ENCODE peak calls at places on chromosomes 7 and 10, in five cellular contexts. Q is upper lobe of right lung; K is H1; S is CD8-positive, alpha-beta memory T cell; I is brain microvascular endothelial cell. G is an unnamed sample.

GRCh38 chr7:7228472-7228871 is 46.1 kb downstream of the C1GALT1 start:
- DNase-seq in Q (no peak), K (no peak), S (no peak), I (no peak), G (no peak)

GRCh38 chr7:44391746-44392617 is 66.6 kb upstream of the CAMK2B start:
- DNase-seq in Q (no peak), K (peak; percentile 39), S (no peak), I (no peak), G (no peak)

GRCh38 chr10:21364196-21365114 is 161.0 kb downstream of the SKIDA1 start:
- DNase-seq in Q (no peak), K (peak; percentile 50), S (no peak), I (peak; percentile 88), G (no peak)

GRCh38 chr7:150329331-150330106 is 6.2 kb upstream of the ACTR3C start:
- DNase-seq in Q (no peak), K (no peak), S (no peak), I (no peak), G (no peak)

GRCh38 chr10:126904807-126905686 is at the start of gene DOCK1:
- DNase-seq in Q (peak; percentile 88), K (peak; percentile 78), S (no peak), I (peak; percentile 53), G (no peak)

GRCh38 chr7:27466703-27467102 is 196.0 kb downstream of the HIBADH start:
- DNase-seq in Q (no peak), K (no peak), S (no peak), I (no peak), G (no peak)

GRCh38 chr10:78717200-78717599 is 351.6 kb upstream of the ZMIZ1 start:
- DNase-seq in Q (no peak), K (no peak), S (no peak), I (no peak), G (no peak)

GRCh38 chr10:122390679-122391078 is 16.2 kb downstream of the PLEKHA1 start:
- DNase-seq in Q (no peak), K (no peak), S (no peak), I (no peak), G (no peak)

GRCh38 chr10:43211030-43211429 is 55.8 kb downstream of the RASGEF1A start:
- DNase-seq in Q (peak; percentile 52), K (no peak), S (no peak), I (peak; percentile 20), G (no peak)

GRCh38 chr7:106610996-106611886 is 49.7 kb downstream of the CCDC71L start:
- DNase-seq in Q (no peak), K (no peak), S (no peak), I (no peak), G (no peak)

GRCh38 chr7:101518348-101518747 is 110.7 kb downstream of the MYL10 start:
- DNase-seq in Q (no peak), K (no peak), S (no peak), I (no peak), G (no peak)

GRCh38 chr10:71214641-71215160 is 2.3 kb downstream of the UNC5B start:
- DNase-seq in Q (peak; percentile 34), K (no peak), S (no peak), I (no peak), G (no peak)

GRCh38 chr10:97333601-97334369 is 744 bp downstream of the FRAT2 start:
- DNase-seq in Q (peak; percentile 87), K (no peak), S (no peak), I (peak; percentile 38), G (no peak)

GRCh38 chr7:17168399-17168798 is 130.1 kb upstream of the AHR start:
- DNase-seq in Q (no peak), K (no peak), S (no peak), I (no peak), G (no peak)

GRCh38 chr7:119935418-119936025 is 337.5 kb upstream of the KCND2 start:
- DNase-seq in Q (no peak), K (no peak), S (no peak), I (no peak), G (no peak)

GRCh38 chr7:39304178-39304577 is 262.0 kb upstream of the YAE1 start:
- DNase-seq in Q (no peak), K (no peak), S (no peak), I (no peak), G (no peak)

GRCh38 chr7:75866497-75867389 is 12.1 kb upstream of the RHBDD2 start:
- DNase-seq in Q (peak; percentile 75), K (peak; percentile 71), S (peak; percentile 8), I (peak; percentile 60), G (no peak)

GRCh38 chr10:6958254-6958653 is 378.2 kb upstream of the PRKCQ start:
- DNase-seq in Q (no peak), K (no peak), S (no peak), I (no peak), G (no peak)

GRCh38 chr10:78859769-78860168 is 209.0 kb upstream of the ZMIZ1 start:
- DNase-seq in Q (no peak), K (peak; percentile 10), S (no peak), I (no peak), G (no peak)

GRCh38 chr10:4719040-4719439 is 107.0 kb upstream of the AKR1E2 start:
- DNase-seq in Q (no peak), K (no peak), S (no peak), I (no peak), G (no peak)

GRCh38 chr7:100888988-100889760 is at the start of gene UFSP1:
- DNase-seq in Q (no peak), K (peak; percentile 82), S (no peak), I (no peak), G (no peak)

GRCh38 chr10:76282122-76283030 is 851.0 kb downstream of the LRMDA start:
- DNase-seq in Q (no peak), K (no peak), S (no peak), I (no peak), G (no peak)

GRCh38 chr7:36875794-36876193 is 151.5 kb upstream of the AOAH start:
- DNase-seq in Q (no peak), K (peak; percentile 50), S (no peak), I (no peak), G (no peak)

GRCh38 chr10:5973069-5973468 is 4.3 kb downstream of the IL15RA start:
- DNase-seq in Q (no peak), K (no peak), S (no peak), I (no peak), G (no peak)

GRCh38 chr10:62577666-62578291 is 203.6 kb downstream of the ZNF365 start:
- DNase-seq in Q (no peak), K (no peak), S (no peak), I (peak; percentile 80), G (no peak)

GRCh38 chr10:132806126-132807061 is 20.4 kb upstream of the NKX6-2 start:
- DNase-seq in Q (no peak), K (no peak), S (no peak), I (no peak), G (no peak)

GRCh38 chr7:157501576-157501975 is 164.8 kb downstream of the DNAJB6 start:
- DNase-seq in Q (peak; percentile 34), K (no peak), S (no peak), I (no peak), G (no peak)

GRCh38 chr10:17115683-17116082 is 13.9 kb downstream of the CUBN start:
- DNase-seq in Q (no peak), K (no peak), S (no peak), I (peak; percentile 44), G (no peak)

GRCh38 chr10:43260911-43261577 is 5.8 kb downstream of the RASGEF1A start:
- DNase-seq in Q (no peak), K (no peak), S (no peak), I (no peak), G (no peak)

GRCh38 chr10:127125331-127125730 is 71.1 kb downstream of the INSYN2A start:
- DNase-seq in Q (no peak), K (no peak), S (no peak), I (no peak), G (no peak)

GRCh38 chr7:95916573-95917371 is 144.4 kb downstream of the DYNC1I1 start:
- DNase-seq in Q (peak; percentile 81), K (peak; percentile 93), S (peak; percentile 63), I (peak; percentile 69), G (no peak)

GRCh38 chr7:50718311-50718710 is 64.4 kb downstream of the GRB10 start:
- DNase-seq in Q (no peak), K (no peak), S (no peak), I (no peak), G (no peak)
- H3K27ac ChIP-seq in Q (no peak overlapping the region), K (no peak overlapping the region), S (no peak overlapping the region), I (no peak overlapping the region), G (no peak overlapping the region)

DNA sequence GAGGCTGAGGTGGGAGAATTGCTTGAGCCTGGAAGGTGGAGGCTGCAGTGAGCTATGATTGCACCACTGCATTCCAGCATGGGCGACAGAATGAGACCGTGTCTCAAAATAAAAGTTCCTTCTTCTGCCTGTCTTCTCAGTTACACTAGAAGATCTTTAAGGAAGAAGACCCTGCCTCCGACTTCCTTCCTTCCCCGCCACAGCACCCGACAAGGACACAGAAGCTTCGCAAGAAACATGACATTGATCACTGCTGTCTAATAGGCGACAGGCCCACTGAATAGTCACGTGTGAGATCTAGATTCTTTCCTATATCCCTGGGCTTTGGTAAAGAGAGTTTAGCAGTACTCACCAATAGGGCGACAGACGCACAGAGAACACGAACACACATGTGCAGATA is 118.2 kb downstream of the PRPF18 start:
- DNase-seq in Q (no peak), K (no peak), S (no peak), I (no peak), G (no peak)
- H3K27ac ChIP-seq in Q (peak overlapping the region; percentile 6), K (no peak overlapping the region), S (no peak overlapping the region), I (no peak overlapping the region), G (no peak overlapping the region)

GRCh38 chr7:992742-993607 is 10.0 kb downstream of the CYP2W1 start:
- DNase-seq in Q (peak; percentile 99), K (peak; percentile 96), S (peak; percentile 95), I (peak; percentile 89), G (peak; percentile 71)

GRCh38 chr7:995571-995970 is 12.6 kb downstream of the CYP2W1 start:
- DNase-seq in Q (no peak), K (no peak), S (no peak), I (no peak), G (no peak)

GRCh38 chr7:996089-996872 is 13.3 kb downstream of the CYP2W1 start:
- DNase-seq in Q (no peak), K (no peak), S (no peak), I (no peak), G (no peak)

GRCh38 chr7:992445-992741 is 9.4 kb downstream of the CYP2W1 start:
- DNase-seq in Q (no peak), K (no peak), S (no peak), I (no peak), G (no peak)

DNA sequence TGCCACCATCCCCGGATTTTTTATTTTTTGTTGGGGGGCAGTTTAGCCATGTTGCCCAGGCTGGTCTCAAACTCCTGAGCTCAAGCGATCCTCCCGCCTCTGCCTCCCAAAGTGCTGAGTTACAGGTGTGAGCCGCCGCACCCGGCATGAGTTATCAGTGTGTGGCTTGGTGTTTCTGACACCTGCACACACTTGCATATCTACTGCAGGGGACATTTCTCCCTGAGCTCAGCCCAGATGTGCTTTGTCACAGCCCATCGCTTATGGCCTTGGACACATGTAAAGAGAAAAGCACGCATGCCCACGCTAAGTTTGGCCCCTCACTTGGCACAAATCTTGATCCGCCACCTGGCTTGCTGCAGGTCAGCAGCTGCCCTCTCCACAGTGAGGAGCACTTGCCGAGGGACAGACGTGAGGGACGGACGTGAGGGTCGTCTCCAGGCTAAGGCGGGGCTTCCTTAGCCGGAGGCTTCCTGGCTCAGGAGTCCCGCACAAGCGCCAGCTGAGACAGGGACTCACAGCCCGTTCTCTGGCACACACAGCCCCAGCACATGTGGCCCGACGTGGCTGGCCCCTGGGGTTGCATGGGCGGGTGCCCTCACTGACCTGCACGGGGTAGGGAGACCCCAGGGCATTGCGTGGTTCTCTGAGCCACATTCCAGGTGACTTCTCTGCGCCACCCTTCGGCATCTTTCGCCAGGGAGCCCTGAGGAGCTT is 11.8 kb downstream of the CYP2W1 start:
- DNase-seq in Q (no peak), K (no peak), S (no peak), I (no peak), G (no peak)
- H3K27ac ChIP-seq in Q (no peak overlapping the region), K (no peak overlapping the region), S (no peak overlapping the region), I (no peak overlapping the region), G (no peak overlapping the region)

GRCh38 chr7:134887523-134887922 is 98.8 kb upstream of the AGBL3 start:
- DNase-seq in Q (no peak), K (no peak), S (no peak), I (no peak), G (no peak)
- H3K27ac ChIP-seq in Q (no peak overlapping the region), K (no peak overlapping the region), S (no peak overlapping the region), I (peak overlapping the region; percentile 90), G (peak overlapping the region; percentile 72)

G was measured in esophagus squamous epithelium.